ENCODE peak calls at places on chromosomes 12 and 14, in five cellular contexts. One of them, this sample, is unnamed.

GRCh38 chr12:113796852-113797534 is 169.1 kb downstream of the RBM19 start:
- DNase-seq in nephron progenitor cell: no peak
- DNase-seq in mesothelial cell of epicardium: no peak
- DNase-seq in RWPE1: no peak
- DNase-seq in A673: no peak
- DNase-seq in this sample: no peak

GRCh38 chr12:50397122-50397650 is 777 bp upstream of the FAM186A start:
- DNase-seq in nephron progenitor cell: no peak
- DNase-seq in mesothelial cell of epicardium: no peak
- DNase-seq in RWPE1: no peak
- DNase-seq in A673: no peak
- DNase-seq in this sample: no peak

GRCh38 chr12:68611094-68611818 is 557 bp downstream of the RAP1B start:
- DNase-seq in nephron progenitor cell: peak
- DNase-seq in mesothelial cell of epicardium: peak
- DNase-seq in RWPE1: peak
- DNase-seq in A673: peak
- DNase-seq in this sample: peak

GRCh38 chr14:44316647-44317432 is 190.2 kb downstream of the FSCB start:
- DNase-seq in nephron progenitor cell: no peak
- DNase-seq in mesothelial cell of epicardium: no peak
- DNase-seq in RWPE1: peak
- DNase-seq in A673: peak
- DNase-seq in this sample: no peak

GRCh38 chr12:130796985-130797686 is 41.9 kb downstream of the STX2 start:
- DNase-seq in nephron progenitor cell: no peak
- DNase-seq in mesothelial cell of epicardium: no peak
- DNase-seq in RWPE1: no peak
- DNase-seq in A673: no peak
- DNase-seq in this sample: no peak

GRCh38 chr14:53670701-53671100 is 285.9 kb downstream of the BMP4 start:
- DNase-seq in nephron progenitor cell: no peak
- DNase-seq in mesothelial cell of epicardium: no peak
- DNase-seq in RWPE1: peak
- DNase-seq in A673: no peak
- DNase-seq in this sample: no peak

GRCh38 chr12:34305176-34305575 is 282.9 kb downstream of the ALG10 start:
- DNase-seq in nephron progenitor cell: no peak
- DNase-seq in mesothelial cell of epicardium: no peak
- DNase-seq in RWPE1: no peak
- DNase-seq in A673: no peak
- DNase-seq in this sample: no peak

GRCh38 chr12:94676922-94677321 is 26.6 kb upstream of the TMCC3 start:
- DNase-seq in nephron progenitor cell: no peak
- DNase-seq in mesothelial cell of epicardium: no peak
- DNase-seq in RWPE1: no peak
- DNase-seq in A673: no peak
- DNase-seq in this sample: no peak

GRCh38 chr12:69123311-69123710 is 116.1 kb upstream of the CPSF6 start:
- DNase-seq in nephron progenitor cell: no peak
- DNase-seq in mesothelial cell of epicardium: no peak
- DNase-seq in RWPE1: no peak
- DNase-seq in A673: no peak
- DNase-seq in this sample: no peak

GRCh38 chr12:116559330-116560080 is at the start of gene MAP1LC3B2:
- DNase-seq in nephron progenitor cell: no peak
- DNase-seq in mesothelial cell of epicardium: no peak
- DNase-seq in RWPE1: peak
- DNase-seq in A673: no peak
- DNase-seq in this sample: peak

GRCh38 chr12:107431942-107432341 is 253.7 kb upstream of the PWP1 start:
- DNase-seq in nephron progenitor cell: no peak
- DNase-seq in mesothelial cell of epicardium: no peak
- DNase-seq in RWPE1: no peak
- DNase-seq in A673: no peak
- DNase-seq in this sample: no peak

GRCh38 chr12:95766356-95767019 is 24.1 kb downstream of the NTN4 start:
- DNase-seq in nephron progenitor cell: no peak
- DNase-seq in mesothelial cell of epicardium: no peak
- DNase-seq in RWPE1: no peak
- DNase-seq in A673: no peak
- DNase-seq in this sample: no peak

GRCh38 chr12:108722992-108723766 is 8.1 kb downstream of the CORO1C start:
- DNase-seq in nephron progenitor cell: no peak
- DNase-seq in mesothelial cell of epicardium: no peak
- DNase-seq in RWPE1: peak
- DNase-seq in A673: peak
- DNase-seq in this sample: no peak

GRCh38 chr14:98754343-98755025 is 517.5 kb downstream of the BCL11B start:
- DNase-seq in nephron progenitor cell: no peak
- DNase-seq in mesothelial cell of epicardium: no peak
- DNase-seq in RWPE1: peak
- DNase-seq in A673: peak
- DNase-seq in this sample: no peak

GRCh38 chr14:51938137-51938536 is 51.2 kb upstream of the RTRAF start:
- DNase-seq in nephron progenitor cell: no peak
- DNase-seq in mesothelial cell of epicardium: no peak
- DNase-seq in RWPE1: no peak
- DNase-seq in A673: no peak
- DNase-seq in this sample: no peak

GRCh38 chr14:31059152-31059924 is 33.2 kb upstream of the STRN3 start:
- DNase-seq in nephron progenitor cell: no peak
- DNase-seq in mesothelial cell of epicardium: no peak
- DNase-seq in RWPE1: peak
- DNase-seq in A673: peak
- DNase-seq in this sample: no peak

DNA sequence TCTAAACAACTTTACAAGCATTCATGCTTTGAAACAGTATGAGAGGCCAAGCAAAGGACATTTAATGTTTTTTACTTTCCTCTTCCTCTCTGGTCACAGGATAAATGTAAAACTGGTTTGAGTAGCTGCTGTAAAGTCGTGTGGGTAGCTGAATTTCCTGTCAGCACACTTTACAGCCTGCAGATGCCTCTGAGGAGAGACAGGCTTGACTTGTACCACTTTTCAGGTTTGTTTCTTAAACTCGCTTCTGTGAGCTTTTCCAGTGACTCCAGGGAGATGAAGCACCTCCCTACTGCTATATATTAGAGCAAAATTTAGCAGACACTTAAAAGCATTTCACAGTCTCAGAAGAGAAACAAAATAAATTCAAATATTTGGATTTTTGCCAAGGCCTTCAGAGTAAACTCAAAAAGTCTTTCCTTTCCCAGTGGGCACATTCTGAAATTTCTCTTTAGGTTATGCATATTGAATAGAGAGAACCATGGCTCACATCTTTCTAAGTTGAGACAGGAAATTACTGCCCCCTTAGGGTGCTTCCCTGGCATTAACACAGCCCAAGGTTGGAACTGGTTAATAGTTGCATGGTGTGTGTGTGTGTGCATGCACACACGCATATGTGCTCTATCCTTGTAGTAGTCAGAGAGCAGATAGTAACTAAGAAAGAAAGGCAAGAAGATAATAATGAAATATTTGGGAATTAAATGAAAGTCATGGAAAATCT is 557.3 kb upstream of the MIS18BP1 start:
- DNase-seq in nephron progenitor cell: no peak
- DNase-seq in mesothelial cell of epicardium: no peak
- DNase-seq in RWPE1: no peak
- DNase-seq in A673: peak
- DNase-seq in this sample: no peak
- TF ChIP-seq CTCF in nephron progenitor cell: peak
- TF ChIP-seq CTCF in mesothelial cell of epicardium: no peak
- TF ChIP-seq CTCF in RWPE1: no peak
- TF ChIP-seq CTCF in A673: peak
- TF ChIP-seq CTCF in this sample: no peak

DNA sequence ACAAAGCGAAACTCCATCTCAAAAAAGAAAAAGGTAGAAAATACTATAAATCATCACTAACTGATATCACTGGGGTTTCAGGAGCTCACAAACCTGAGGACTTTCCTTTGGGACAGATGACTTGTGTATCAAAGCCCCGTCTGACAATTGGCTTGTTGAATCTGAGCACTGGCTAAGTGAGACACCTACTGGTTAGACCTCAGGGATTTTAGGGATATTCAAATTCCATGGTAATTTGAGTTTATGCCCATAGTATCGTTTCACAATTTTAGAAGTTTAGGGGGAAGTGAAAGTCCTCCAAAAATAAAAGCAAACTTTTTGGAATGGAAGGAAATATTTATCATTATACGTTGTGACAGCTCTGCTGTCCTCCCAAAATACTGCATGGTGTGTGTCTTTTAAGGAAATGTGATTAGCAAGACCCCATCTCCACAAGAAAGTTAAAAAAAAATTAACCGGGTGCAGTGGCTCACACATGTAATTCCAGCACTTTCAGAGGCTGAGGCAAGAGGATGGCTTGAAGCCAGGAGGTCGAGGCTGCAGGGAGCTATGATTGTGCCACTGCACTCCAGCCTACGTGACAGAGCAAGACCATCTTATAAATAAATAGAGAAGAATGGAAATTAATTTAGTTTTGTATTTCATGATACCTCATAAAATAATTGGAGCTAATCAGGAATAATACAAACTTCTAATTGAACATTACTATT is 49.2 kb downstream of the FBXL14 start:
- DNase-seq in nephron progenitor cell: no peak
- DNase-seq in mesothelial cell of epicardium: no peak
- DNase-seq in RWPE1: no peak
- DNase-seq in A673: peak
- DNase-seq in this sample: no peak
- TF ChIP-seq CTCF in nephron progenitor cell: no peak
- TF ChIP-seq CTCF in mesothelial cell of epicardium: no peak
- TF ChIP-seq CTCF in RWPE1: no peak
- TF ChIP-seq CTCF in A673: peak
- TF ChIP-seq CTCF in this sample: no peak

GRCh38 chr12:93591137-93591868 is 18.8 kb downstream of the SOCS2 start:
- DNase-seq in nephron progenitor cell: peak
- DNase-seq in mesothelial cell of epicardium: peak
- DNase-seq in RWPE1: peak
- DNase-seq in A673: peak
- DNase-seq in this sample: peak
- TF ChIP-seq CTCF in nephron progenitor cell: no peak
- TF ChIP-seq CTCF in mesothelial cell of epicardium: no peak
- TF ChIP-seq CTCF in RWPE1: no peak
- TF ChIP-seq CTCF in A673: no peak
- TF ChIP-seq CTCF in this sample: no peak

GRCh38 chr14:102805941-102806340 is 28.7 kb downstream of the TRAF3 start:
- DNase-seq in nephron progenitor cell: no peak
- DNase-seq in mesothelial cell of epicardium: no peak
- DNase-seq in RWPE1: no peak
- DNase-seq in A673: no peak
- DNase-seq in this sample: no peak
- TF ChIP-seq CTCF in nephron progenitor cell: no peak
- TF ChIP-seq CTCF in mesothelial cell of epicardium: peak
- TF ChIP-seq CTCF in RWPE1: no peak
- TF ChIP-seq CTCF in A673: no peak
- TF ChIP-seq CTCF in this sample: no peak

GRCh38 chr12:66152732-66153131 is 17.1 kb downstream of the TMBIM4 start:
- DNase-seq in nephron progenitor cell: no peak
- DNase-seq in mesothelial cell of epicardium: no peak
- DNase-seq in RWPE1: no peak
- DNase-seq in A673: no peak
- DNase-seq in this sample: no peak

GRCh38 chr12:66144796-66145754 is 14.5 kb upstream of the LLPH start:
- DNase-seq in nephron progenitor cell: no peak
- DNase-seq in mesothelial cell of epicardium: no peak
- DNase-seq in RWPE1: peak
- DNase-seq in A673: peak
- DNase-seq in this sample: no peak

GRCh38 chr12:66143868-66144267 is 13.3 kb upstream of the LLPH start:
- DNase-seq in nephron progenitor cell: no peak
- DNase-seq in mesothelial cell of epicardium: no peak
- DNase-seq in RWPE1: no peak
- DNase-seq in A673: no peak
- DNase-seq in this sample: no peak

GRCh38 chr12:66154776-66155175 is 15.0 kb downstream of the TMBIM4 start:
- DNase-seq in nephron progenitor cell: no peak
- DNase-seq in mesothelial cell of epicardium: no peak
- DNase-seq in RWPE1: no peak
- DNase-seq in A673: no peak
- DNase-seq in this sample: no peak

DNA sequence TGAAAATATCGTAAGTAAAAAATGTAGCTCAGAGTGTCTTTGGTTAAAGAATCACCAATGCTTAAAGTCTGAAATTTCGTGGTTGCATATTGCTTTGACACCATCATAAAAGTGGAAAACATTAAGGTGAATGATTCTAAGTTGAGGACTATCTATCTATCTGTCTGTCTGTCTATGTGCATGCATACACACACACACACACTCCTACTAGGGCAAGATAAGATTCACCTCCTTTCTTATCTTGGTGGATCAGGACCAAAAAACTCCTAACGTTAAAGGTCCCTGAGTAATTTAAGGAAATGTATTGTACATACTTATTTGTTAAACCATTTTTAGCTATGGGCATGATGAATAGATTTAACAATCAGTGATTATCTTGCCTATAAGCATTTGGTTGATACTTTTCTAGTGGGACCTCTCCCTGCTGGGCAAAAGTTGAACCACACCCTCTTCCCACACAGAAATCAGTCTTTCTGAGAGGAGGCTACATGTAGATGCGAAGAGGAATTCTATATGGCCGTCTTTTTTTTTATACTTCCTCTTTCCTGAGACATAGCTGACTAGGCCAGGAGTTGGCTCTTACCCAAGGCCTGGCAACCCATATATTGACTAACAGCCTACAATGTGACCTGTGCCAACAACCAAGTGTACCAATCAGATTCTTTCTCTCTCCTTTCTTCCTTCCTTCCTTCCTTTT is 19.3 kb upstream of the LLPH start:
- DNase-seq in nephron progenitor cell: no peak
- DNase-seq in mesothelial cell of epicardium: no peak
- DNase-seq in RWPE1: no peak
- DNase-seq in A673: peak
- DNase-seq in this sample: no peak
- TF ChIP-seq CTCF in nephron progenitor cell: no peak
- TF ChIP-seq CTCF in mesothelial cell of epicardium: peak
- TF ChIP-seq CTCF in RWPE1: no peak
- TF ChIP-seq CTCF in A673: peak
- TF ChIP-seq CTCF in this sample: no peak

GRCh38 chr12:18805516-18806248 is 67.8 kb downstream of the CAPZA3 start:
- DNase-seq in nephron progenitor cell: peak
- DNase-seq in mesothelial cell of epicardium: no peak
- DNase-seq in RWPE1: no peak
- DNase-seq in A673: no peak
- DNase-seq in this sample: no peak
- TF ChIP-seq CTCF in nephron progenitor cell: peak
- TF ChIP-seq CTCF in mesothelial cell of epicardium: no peak
- TF ChIP-seq CTCF in RWPE1: no peak
- TF ChIP-seq CTCF in A673: peak
- TF ChIP-seq CTCF in this sample: no peak

GRCh38 chr14:59004012-59004411 is 184.5 kb upstream of the DAAM1 start:
- DNase-seq in nephron progenitor cell: no peak
- DNase-seq in mesothelial cell of epicardium: no peak
- DNase-seq in RWPE1: no peak
- DNase-seq in A673: peak
- DNase-seq in this sample: no peak
- TF ChIP-seq CTCF in nephron progenitor cell: no peak
- TF ChIP-seq CTCF in mesothelial cell of epicardium: no peak
- TF ChIP-seq CTCF in RWPE1: no peak
- TF ChIP-seq CTCF in A673: peak
- TF ChIP-seq CTCF in this sample: no peak

GRCh38 chr14:34365309-34365915 is 96.6 kb downstream of the SPTSSA start:
- DNase-seq in nephron progenitor cell: no peak
- DNase-seq in mesothelial cell of epicardium: no peak
- DNase-seq in RWPE1: no peak
- DNase-seq in A673: no peak
- DNase-seq in this sample: no peak
- TF ChIP-seq CTCF in nephron progenitor cell: peak
- TF ChIP-seq CTCF in mesothelial cell of epicardium: no peak
- TF ChIP-seq CTCF in RWPE1: no peak
- TF ChIP-seq CTCF in A673: peak
- TF ChIP-seq CTCF in this sample: no peak